ENCODE peak calls at places on chromosome 20, in four cellular contexts. One of them, this sample, is unnamed.

GRCh38 chr20:44942264-44942973 is 17.8 kb downstream of the TOMM34 start:
- DNase-seq in breast epithelium: no peak
- DNase-seq in right lobe of liver: no peak
- DNase-seq in HCT116: no peak
- DNase-seq in this sample: no peak

GRCh38 chr20:38564680-38565079 is 16.3 kb upstream of the ADIG start:
- DNase-seq in breast epithelium: no peak
- DNase-seq in HCT116: no peak
- DNase-seq in right lobe of liver: no peak
- DNase-seq in this sample: no peak

GRCh38 chr20:1319462-1319861 is 9.5 kb downstream of the SDCBP2 start:
- DNase-seq in HCT116: no peak
- DNase-seq in right lobe of liver: no peak
- DNase-seq in breast epithelium: no peak
- DNase-seq in this sample: no peak

GRCh38 chr20:1537731-1538058 is 19.8 kb downstream of the SIRPD start:
- DNase-seq in right lobe of liver: no peak
- DNase-seq in HCT116: no peak
- DNase-seq in breast epithelium: no peak
- DNase-seq in this sample: no peak

GRCh38 chr20:50363027-50363426 is 147.2 kb upstream of the PTPN1 start:
- DNase-seq in right lobe of liver: no peak
- DNase-seq in breast epithelium: no peak
- DNase-seq in HCT116: no peak
- DNase-seq in this sample: no peak

GRCh38 chr20:2244993-2245392 is 50.8 kb upstream of the TGM3 start:
- DNase-seq in breast epithelium: no peak
- DNase-seq in HCT116: no peak
- DNase-seq in right lobe of liver: no peak
- DNase-seq in this sample: no peak

GRCh38 chr20:4160761-4161305 is 145.5 kb upstream of the RNF24 start:
- DNase-seq in right lobe of liver: no peak
- DNase-seq in breast epithelium: no peak
- DNase-seq in HCT116: no peak
- DNase-seq in this sample: no peak

GRCh38 chr20:14510341-14510740 is 172.9 kb upstream of the FLRT3 start:
- DNase-seq in HCT116: no peak
- DNase-seq in right lobe of liver: no peak
- DNase-seq in breast epithelium: no peak
- DNase-seq in this sample: no peak

GRCh38 chr20:17298751-17299150 is 71.9 kb downstream of the PCSK2 start:
- DNase-seq in breast epithelium: no peak
- DNase-seq in HCT116: no peak
- DNase-seq in right lobe of liver: no peak
- DNase-seq in this sample: no peak

GRCh38 chr20:19998990-19999705 is 18.0 kb upstream of the NAA20 start:
- DNase-seq in breast epithelium: no peak
- DNase-seq in HCT116: no peak
- DNase-seq in right lobe of liver: peak; percentile 63
- DNase-seq in this sample: no peak
- H3K27ac ChIP-seq in breast epithelium: peak overlapping the region; percentile 6
- H3K27ac ChIP-seq in HCT116: no peak overlapping the region
- H3K27ac ChIP-seq in right lobe of liver: no peak overlapping the region
- H3K27ac ChIP-seq in this sample: no peak overlapping the region

DNA sequence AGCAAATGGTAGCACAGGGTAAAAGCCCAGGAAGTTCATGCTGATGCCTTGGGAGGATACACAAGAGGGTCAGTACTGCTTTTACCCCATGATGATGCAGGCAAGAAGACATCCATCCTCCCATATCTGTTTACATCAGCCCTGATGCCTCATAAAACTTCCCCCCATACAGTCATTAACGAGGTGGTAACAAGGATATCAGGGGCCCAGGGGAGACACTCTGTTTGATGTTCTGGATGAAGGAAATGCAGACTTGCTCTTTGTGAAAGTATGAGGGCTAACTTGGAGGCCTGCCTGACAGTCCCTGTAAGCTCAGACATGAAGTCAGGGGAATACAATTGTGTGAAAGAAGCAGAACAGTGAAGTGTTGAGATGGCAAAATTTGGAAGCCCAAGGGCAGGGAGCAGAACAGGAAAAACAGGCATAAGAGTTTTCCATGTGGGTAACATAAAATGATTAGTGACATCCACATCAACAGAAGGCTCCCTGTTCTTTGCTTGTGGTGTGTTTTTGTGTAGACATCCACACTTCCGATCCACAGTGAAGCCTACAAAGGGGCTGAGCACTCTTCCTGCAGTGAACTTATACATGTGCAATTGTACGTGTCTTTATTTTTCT is 813.4 kb downstream of the MAFB start:
- DNase-seq in HCT116: no peak
- DNase-seq in breast epithelium: no peak
- DNase-seq in right lobe of liver: no peak
- DNase-seq in this sample: no peak
- TF ChIP-seq CTCF in HCT116: no peak
- TF ChIP-seq CTCF in breast epithelium: no peak
- TF ChIP-seq CTCF in right lobe of liver: no peak
- TF ChIP-seq CTCF in this sample: no peak

DNA sequence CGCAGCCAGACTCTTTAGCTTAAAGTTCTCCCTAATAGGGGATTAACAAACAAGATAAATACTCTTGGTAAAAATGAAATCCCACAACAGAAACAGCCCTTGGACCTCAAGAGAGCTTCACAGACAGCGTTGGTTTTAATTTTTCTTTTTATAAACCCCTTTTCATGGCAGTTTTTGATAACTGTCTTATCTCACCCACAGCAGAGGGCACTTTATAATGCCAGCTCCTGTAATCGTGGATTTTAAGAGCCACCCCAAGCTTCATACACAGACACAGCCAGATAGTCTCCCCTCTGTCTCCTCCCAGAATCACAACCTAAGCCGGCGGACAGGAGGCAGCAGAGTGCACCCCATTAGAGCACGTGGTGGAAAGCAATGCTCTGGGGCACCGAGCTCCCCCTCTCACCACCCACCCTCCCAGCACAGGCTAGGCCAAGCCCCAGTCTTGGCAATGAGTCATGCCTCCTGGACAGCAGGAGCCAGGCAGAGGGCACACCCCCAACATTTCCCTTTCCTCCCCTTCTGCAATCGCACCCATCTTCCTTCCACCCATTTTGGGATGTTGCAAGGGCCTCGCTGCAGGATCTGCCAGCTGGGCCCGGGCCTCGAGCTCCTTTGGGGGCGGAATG is 2.5 kb downstream of the JAG1 start:
- DNase-seq in HCT116: no peak
- DNase-seq in right lobe of liver: peak; percentile 62
- DNase-seq in breast epithelium: peak; percentile 80
- DNase-seq in this sample: peak; percentile 95
- TF ChIP-seq POLR2A in HCT116: no peak
- TF ChIP-seq POLR2A in right lobe of liver: no peak
- TF ChIP-seq POLR2A in breast epithelium: no peak
- TF ChIP-seq POLR2A in this sample: no peak

DNA sequence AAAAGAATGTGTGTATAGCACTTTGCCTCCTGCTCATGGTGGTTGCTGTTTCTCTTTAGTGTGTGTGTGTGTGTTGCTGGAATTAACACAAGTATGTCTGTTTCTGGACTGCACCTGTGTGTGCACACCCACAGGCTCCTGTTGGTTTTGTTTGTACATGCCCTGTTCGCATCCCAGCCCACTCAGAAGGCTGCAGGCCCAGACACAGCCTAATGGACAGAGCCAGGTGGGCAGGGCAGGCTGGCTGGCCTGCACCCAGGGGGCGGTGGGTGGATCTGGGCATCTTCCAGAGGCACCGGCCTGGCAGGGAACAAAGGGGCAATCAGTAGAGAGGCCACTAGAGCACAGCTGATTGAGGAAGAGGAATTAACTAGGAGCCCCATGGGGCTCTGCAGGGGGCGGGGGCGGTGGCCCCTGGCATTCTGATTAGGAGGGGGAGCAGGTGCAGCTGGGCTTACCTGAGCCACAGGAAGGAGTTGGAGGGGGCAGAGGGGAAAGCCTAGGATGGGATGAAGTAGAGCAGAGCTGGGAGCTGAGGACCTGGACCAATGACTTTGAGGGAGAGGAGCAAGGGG is 21.9 kb downstream of the CD40 start:
- DNase-seq in right lobe of liver: no peak
- DNase-seq in breast epithelium: peak; percentile 80
- DNase-seq in HCT116: no peak
- DNase-seq in this sample: no peak
- H3K27ac ChIP-seq in right lobe of liver: no peak overlapping the region
- H3K27ac ChIP-seq in breast epithelium: peak overlapping the region; percentile 36
- H3K27ac ChIP-seq in HCT116: no peak overlapping the region
- H3K27ac ChIP-seq in this sample: no peak overlapping the region

DNA sequence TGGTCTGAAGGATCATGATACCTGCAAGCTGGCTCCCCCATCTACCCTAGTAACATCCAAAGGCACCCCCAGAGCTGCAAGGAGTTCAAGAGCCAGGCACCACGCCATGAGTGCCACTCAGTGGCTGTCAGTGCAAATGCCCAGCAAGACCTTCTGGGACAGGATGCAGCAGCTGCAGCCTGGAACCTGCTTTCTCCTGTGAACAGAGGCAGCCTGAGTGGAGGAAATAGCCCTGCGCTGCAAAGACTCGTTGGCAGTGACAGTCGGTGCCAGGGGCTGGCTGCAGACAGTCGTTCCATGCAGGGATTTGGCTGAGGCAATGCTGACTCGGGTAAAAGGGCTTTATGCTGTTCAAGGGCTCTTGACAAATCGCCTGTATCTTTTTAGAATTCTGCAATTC is 15.7 kb upstream of the SSTR4 start:
- DNase-seq in HCT116: no peak
- DNase-seq in right lobe of liver: peak; percentile 37
- DNase-seq in breast epithelium: no peak
- DNase-seq in this sample: no peak
- TF ChIP-seq CTCF in HCT116: no peak
- TF ChIP-seq CTCF in right lobe of liver: no peak
- TF ChIP-seq CTCF in breast epithelium: no peak
- TF ChIP-seq CTCF in this sample: no peak

GRCh38 chr20:34871966-34872603 is 571 bp downstream of the GGT7 start:
- DNase-seq in right lobe of liver: no peak
- DNase-seq in breast epithelium: no peak
- DNase-seq in HCT116: no peak
- DNase-seq in this sample: no peak

GRCh38 chr20:34871320-34871926 is 1.2 kb downstream of the GGT7 start:
- DNase-seq in breast epithelium: no peak
- DNase-seq in HCT116: no peak
- DNase-seq in right lobe of liver: no peak
- DNase-seq in this sample: no peak

GRCh38 chr20:34874094-34874654 is 1.5 kb upstream of the GGT7 start:
- DNase-seq in breast epithelium: peak; percentile 81
- DNase-seq in HCT116: peak; percentile 79
- DNase-seq in right lobe of liver: peak; percentile 86
- DNase-seq in this sample: no peak

GRCh38 chr20:34873583-34874093 is 982 bp upstream of the GGT7 start:
- DNase-seq in right lobe of liver: no peak
- DNase-seq in HCT116: no peak
- DNase-seq in breast epithelium: no peak
- DNase-seq in this sample: no peak

DNA sequence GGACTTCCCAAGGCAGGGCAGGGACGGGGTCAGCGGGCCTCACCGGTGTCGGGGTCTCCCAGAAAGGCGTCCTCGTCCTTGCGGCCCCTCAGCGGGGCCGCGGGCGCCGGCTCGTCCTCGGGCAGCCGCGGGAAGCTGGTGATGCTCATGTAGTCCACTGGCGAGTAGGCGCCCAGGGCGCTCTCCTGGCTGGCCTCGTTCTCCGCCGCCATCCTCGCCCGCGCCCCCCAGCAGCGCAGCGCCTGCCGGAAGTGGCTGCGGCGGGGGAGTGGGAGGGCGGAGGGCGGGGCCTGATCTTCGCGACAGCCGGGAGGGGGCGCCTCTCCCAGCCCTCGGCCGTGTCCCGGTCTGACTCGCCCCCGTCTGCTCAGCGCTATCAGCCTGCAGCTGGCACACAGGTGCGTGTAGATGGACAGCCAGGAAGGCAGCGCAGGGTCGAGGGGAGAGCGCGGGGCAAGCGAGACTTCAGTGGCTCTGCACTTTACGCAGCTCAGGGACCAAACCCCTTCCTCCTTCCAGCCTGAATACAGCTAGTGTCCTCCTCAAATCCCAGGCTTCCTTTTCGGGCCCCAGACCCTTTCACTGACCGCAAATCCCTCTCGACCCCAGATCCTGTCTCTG is at the start of gene GGT7:
- DNase-seq in HCT116: peak; percentile 35
- DNase-seq in breast epithelium: peak; percentile 64
- DNase-seq in right lobe of liver: peak; percentile 85
- DNase-seq in this sample: peak; percentile 92
- TF ChIP-seq POLR2A in HCT116: no peak
- TF ChIP-seq POLR2A in breast epithelium: no peak
- TF ChIP-seq POLR2A in right lobe of liver: peak; percentile 28
- TF ChIP-seq POLR2A in this sample: no peak

GRCh38 chr20:63369724-63370622 is 8.8 kb upstream of the CHRNA4 start:
- DNase-seq in breast epithelium: no peak
- DNase-seq in HCT116: no peak
- DNase-seq in right lobe of liver: no peak
- DNase-seq in this sample: no peak
- H3K27ac ChIP-seq in breast epithelium: no peak overlapping the region
- H3K27ac ChIP-seq in HCT116: no peak overlapping the region
- H3K27ac ChIP-seq in right lobe of liver: no peak overlapping the region
- H3K27ac ChIP-seq in this sample: no peak overlapping the region

GRCh38 chr20:43247361-43247760 is 57.7 kb upstream of the PTPRT start:
- DNase-seq in breast epithelium: no peak
- DNase-seq in right lobe of liver: no peak
- DNase-seq in HCT116: no peak
- DNase-seq in this sample: no peak

GRCh38 chr20:43241057-43241702 is 51.5 kb upstream of the PTPRT start:
- DNase-seq in HCT116: no peak
- DNase-seq in breast epithelium: no peak
- DNase-seq in right lobe of liver: no peak
- DNase-seq in this sample: no peak

GRCh38 chr20:43244647-43245046 is 54.9 kb upstream of the PTPRT start:
- DNase-seq in breast epithelium: no peak
- DNase-seq in HCT116: no peak
- DNase-seq in right lobe of liver: no peak
- DNase-seq in this sample: no peak

GRCh38 chr20:43248341-43248740 is 58.6 kb upstream of the PTPRT start:
- DNase-seq in HCT116: no peak
- DNase-seq in right lobe of liver: no peak
- DNase-seq in breast epithelium: no peak
- DNase-seq in this sample: no peak

DNA sequence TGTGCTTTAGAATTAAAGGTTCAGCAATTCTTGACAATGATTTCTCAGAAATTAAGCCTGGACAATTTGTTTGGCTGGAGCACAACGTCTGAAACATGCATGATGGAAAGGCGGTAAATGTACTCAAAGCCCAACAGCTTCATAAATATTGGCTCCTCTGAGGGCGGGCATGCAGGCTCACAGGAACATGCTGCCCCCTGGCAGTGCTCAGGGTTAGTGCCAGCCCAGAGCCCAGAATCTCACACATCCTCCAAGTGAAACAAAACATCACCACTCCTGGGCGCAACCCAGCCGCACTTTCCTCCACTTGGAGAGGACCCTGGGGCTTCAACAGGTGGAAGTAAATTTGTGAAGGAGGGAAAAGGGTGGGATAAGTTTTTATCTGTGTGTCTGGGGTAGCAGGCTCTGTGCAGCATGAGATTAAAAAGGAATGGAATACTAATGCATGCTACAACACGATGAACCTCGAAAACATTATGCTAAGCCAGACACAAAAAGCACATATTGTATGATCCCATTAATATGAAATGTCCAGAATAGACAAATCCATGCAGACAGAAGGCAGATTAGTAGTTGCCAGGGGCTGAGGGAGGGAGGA is 54.1 kb upstream of the PTPRT start:
- DNase-seq in breast epithelium: peak; percentile 19
- DNase-seq in right lobe of liver: no peak
- DNase-seq in HCT116: no peak
- DNase-seq in this sample: no peak
- TF ChIP-seq CTCF in breast epithelium: no peak
- TF ChIP-seq CTCF in right lobe of liver: peak; percentile 8
- TF ChIP-seq CTCF in HCT116: no peak
- TF ChIP-seq CTCF in this sample: no peak

This sample was measured in suprapubic skin.